ENCODE peak calls at places on chromosomes 2 and 18, in nine cellular contexts. Q, Z, V, O, Y, E, U, W and B are unnamed samples.

GRCh38 chr2:64338910-64339500 is 115.0 kb upstream of the LGALSL start:
- DNase-seq in Q (no peak), Z (peak; percentile 59), V (no peak), O (no peak), Y (no peak), E (no peak), U (no peak), W (no peak), B (no peak)

GRCh38 chr18:67485655-67486054 is 30.9 kb downstream of the DSEL start:
- DNase-seq in Q (no peak), Z (no peak), V (no peak), O (no peak), Y (no peak), E (no peak), U (no peak), W (no peak), B (no peak)

GRCh38 chr2:25567406-25567805 is 106.0 kb downstream of the DTNB start:
- DNase-seq in Q (peak; percentile 23), Z (no peak), V (no peak), O (peak; percentile 66), Y (no peak), E (no peak), U (no peak), W (no peak), B (peak; percentile 75)

GRCh38 chr2:236179653-236180500 is 11.7 kb upstream of the GBX2 start:
- DNase-seq in Q (no peak), Z (peak; percentile 77), V (no peak), O (no peak), Y (no peak), E (no peak), U (no peak), W (no peak), B (no peak)

GRCh38 chr2:123036300-123036699 is 988.8 kb upstream of the CNTNAP5 start:
- DNase-seq in Q (no peak), Z (no peak), V (no peak), O (no peak), Y (no peak), E (no peak), U (no peak), W (no peak), B (no peak)

GRCh38 chr18:11995445-11996189 is 14.3 kb downstream of the IMPA2 start:
- DNase-seq in Q (peak; percentile 68), Z (peak; percentile 94), V (peak; percentile 37), O (peak; percentile 25), Y (peak; percentile 74), E (no peak), U (peak; percentile 36), W (peak; percentile 38), B (peak; percentile 76)

GRCh38 chr2:62114564-62114963 is 81.4 kb upstream of the B3GNT2 start:
- DNase-seq in Q (no peak), Z (no peak), V (no peak), O (no peak), Y (no peak), E (no peak), U (no peak), W (no peak), B (no peak)

GRCh38 chr2:129922571-129923264 is 56.7 kb upstream of the RAB6C start:
- DNase-seq in Q (no peak), Z (peak; percentile 63), V (no peak), O (peak; percentile 58), Y (peak; percentile 55), E (no peak), U (no peak), W (no peak), B (no peak)

GRCh38 chr2:85307527-85307897 is 20.3 kb downstream of the TGOLN2 start:
- DNase-seq in Q (no peak), Z (peak; percentile 39), V (no peak), O (no peak), Y (no peak), E (no peak), U (no peak), W (no peak), B (no peak)

GRCh38 chr2:219229375-219230200 is at the start of the genes ANKZF1 and ATG9A:
- DNase-seq in Q (peak; percentile 98), Z (peak; percentile 100), V (peak; percentile 99), O (peak; percentile 99), Y (peak; percentile 99), E (peak; percentile 91), U (peak; percentile 99), W (peak; percentile 97), B (peak; percentile 99)

GRCh38 chr18:21277578-21277977 is 35.5 kb downstream of the GREB1L start:
- DNase-seq in Q (no peak), Z (no peak), V (no peak), O (no peak), Y (no peak), E (no peak), U (no peak), W (no peak), B (no peak)

GRCh38 chr2:187594801-187595200 is 40.6 kb upstream of the TFPI start:
- DNase-seq in Q (no peak), Z (no peak), V (no peak), O (no peak), Y (no peak), E (no peak), U (no peak), W (no peak), B (no peak)

GRCh38 chr2:194383404-194383803 is 1273.6 kb upstream of the SLC39A10 start:
- DNase-seq in Q (no peak), Z (no peak), V (no peak), O (no peak), Y (no peak), E (no peak), U (no peak), W (no peak), B (peak; percentile 40)

GRCh38 chr2:105375001-105375561 is 23.8 kb downstream of the FHL2 start:
- DNase-seq in Q (no peak), Z (peak; percentile 43), V (no peak), O (no peak), Y (no peak), E (no peak), U (no peak), W (no peak), B (no peak)

GRCh38 chr2:241895732-241896641 is 26.5 kb downstream of the RTP5 start:
- DNase-seq in Q (no peak), Z (peak; percentile 89), V (no peak), O (no peak), Y (peak; percentile 64), E (no peak), U (no peak), W (no peak), B (no peak)

GRCh38 chr2:170514140-170514539 is 201.0 kb upstream of the SP5 start:
- DNase-seq in Q (no peak), Z (no peak), V (no peak), O (no peak), Y (no peak), E (no peak), U (no peak), W (no peak), B (no peak)

GRCh38 chr2:206556357-206556949 is 85.8 kb upstream of the FAM237A start:
- DNase-seq in Q (no peak), Z (no peak), V (no peak), O (peak; percentile 33), Y (no peak), E (no peak), U (no peak), W (no peak), B (peak; percentile 28)

GRCh38 chr2:239644016-239644415 is 243.2 kb upstream of the HDAC4 start:
- DNase-seq in Q (no peak), Z (peak; percentile 46), V (no peak), O (no peak), Y (no peak), E (no peak), U (no peak), W (no peak), B (no peak)

GRCh38 chr18:60259052-60259681 is 113.4 kb downstream of the MC4R start:
- DNase-seq in Q (no peak), Z (no peak), V (no peak), O (no peak), Y (no peak), E (no peak), U (no peak), W (no peak), B (peak; percentile 39)

GRCh38 chr2:85733121-85733960 is 20.4 kb upstream of the ATOH8 start:
- DNase-seq in Q (no peak), Z (no peak), V (no peak), O (peak; percentile 63), Y (no peak), E (no peak), U (no peak), W (no peak), B (no peak)

GRCh38 chr2:187586091-187586632 is 31.9 kb upstream of the TFPI start:
- DNase-seq in Q (no peak), Z (no peak), V (no peak), O (no peak), Y (no peak), E (no peak), U (no peak), W (no peak), B (peak; percentile 2)

GRCh38 chr2:63649829-63650228 is 61.1 kb downstream of the MDH1 start:
- DNase-seq in Q (no peak), Z (no peak), V (no peak), O (no peak), Y (no peak), E (no peak), U (no peak), W (no peak), B (no peak)